ENCODE peak calls at places on chromosomes 13 and 19, in eight cellular contexts. Y is AG04449, N is OCI-LY7, K is glutamatergic neuron, R is astrocyte of the spinal cord, J is right atrium auricular region, X is RWPE1, P is Peyer's patch. H is an unnamed sample.

GRCh38 chr19:13956365-13956744 is 4.0 kb downstream of the DCAF15 start:
- DNase-seq in P (no peak), Y (no peak), N (no peak), J (no peak), R (no peak), X (no peak), K (no peak), H (no peak)

GRCh38 chr19:4916292-4917082 is 7.2 kb downstream of the UHRF1 start:
- DNase-seq in N (no peak), J (no peak), R (no peak), P (no peak), X (no peak), Y (no peak), K (no peak), H (peak)

GRCh38 chr19:33488826-33489225 is 32.8 kb downstream of the PEPD start:
- DNase-seq in J (no peak), N (no peak), K (no peak), P (peak), X (no peak), R (no peak), Y (no peak), H (no peak)

GRCh38 chr13:41411536-41411935 is 45.8 kb upstream of the RGCC start:
- DNase-seq in J (no peak), Y (peak), P (no peak), K (no peak), R (peak), N (peak), X (peak), H (no peak)

GRCh38 chr19:52170304-52170703 is 1.1 kb downstream of the ZNF836 start:
- DNase-seq in P (no peak), Y (no peak), X (no peak), J (no peak), R (no peak), N (no peak), K (no peak), H (no peak)

GRCh38 chr13:86563308-86563707 is 764.1 kb upstream of the SLITRK6 start:
- DNase-seq in X (peak), J (no peak), R (peak), P (no peak), K (no peak), Y (no peak), N (no peak), H (no peak)

GRCh38 chr19:43798546-43799409 is 3.5 kb downstream of the LYPD5 start:
- DNase-seq in Y (no peak), K (no peak), J (no peak), X (peak), N (no peak), R (no peak), P (peak), H (no peak)

GRCh38 chr19:48735031-48735615 is 5.3 kb downstream of the RASIP1 start:
- DNase-seq in J (no peak), R (peak), Y (no peak), N (no peak), K (peak), P (peak), X (no peak), H (no peak)

GRCh38 chr13:73329355-73329754 is 270.6 kb downstream of the KLF5 start:
- DNase-seq in R (no peak), P (no peak), X (no peak), J (no peak), N (no peak), Y (no peak), K (no peak), H (no peak)

GRCh38 chr13:96650301-96650886 is 343.9 kb downstream of the OXGR1 start:
- DNase-seq in X (no peak), K (no peak), N (no peak), R (peak), P (no peak), J (no peak), Y (no peak), H (peak)

GRCh38 chr19:14476663-14477401 is 1.7 kb upstream of the PTGER1 start:
- DNase-seq in K (peak), X (peak), P (no peak), J (peak), N (peak), Y (no peak), R (peak), H (peak)

GRCh38 chr19:51690359-51691121 is 2.6 kb upstream of the SPACA6 start:
- DNase-seq in X (no peak), N (peak), R (peak), Y (no peak), J (peak), K (peak), P (peak), H (peak)

GRCh38 chr13:49097374-49097773 is 121.7 kb downstream of the FNDC3A start:
- DNase-seq in R (peak), P (no peak), X (peak), K (no peak), J (no peak), N (no peak), Y (peak), H (no peak)

GRCh38 chr19:38667552-38668205 is 20.2 kb downstream of the ACTN4 start:
- DNase-seq in Y (no peak), R (peak), N (no peak), P (no peak), J (no peak), K (no peak), X (no peak), H (no peak)

GRCh38 chr13:51000576-51001260 is 91.1 kb downstream of the RNASEH2B start:
- DNase-seq in Y (no peak), R (peak), X (peak), P (no peak), K (no peak), N (no peak), J (peak), H (no peak)

GRCh38 chr19:4120933-4121612 is 2.8 kb downstream of the MAP2K2 start:
- DNase-seq in P (no peak), Y (no peak), K (no peak), N (no peak), X (no peak), J (no peak), R (no peak), H (no peak)

GRCh38 chr19:14473073-14473790 is 1.9 kb downstream of the PTGER1 start:
- DNase-seq in P (no peak), K (peak), J (no peak), Y (no peak), R (no peak), N (no peak), X (no peak), H (peak)

GRCh38 chr13:45847554-45848224 is 3.9 kb downstream of the SIAH3 start:
- DNase-seq in J (no peak), N (no peak), Y (no peak), R (no peak), P (no peak), K (no peak), X (no peak), H (no peak)

GRCh38 chr19:4519521-4520277 is 1.4 kb upstream of the PLIN4 start:
- DNase-seq in Y (no peak), X (peak), R (no peak), N (no peak), J (no peak), K (no peak), P (no peak), H (no peak)

GRCh38 chr19:48490980-48491792 is 20.4 kb downstream of the LMTK3 start:
- DNase-seq in Y (no peak), X (peak), N (peak), P (peak), R (no peak), K (no peak), J (no peak), H (peak)

GRCh38 chr19:45955905-45956608 is 17.6 kb downstream of the NOVA2 start:
- DNase-seq in Y (no peak), N (no peak), R (peak), P (no peak), X (peak), K (peak), J (peak), H (no peak)

GRCh38 chr13:69793803-69794453 is 313.7 kb upstream of the ATXN8OS start:
- DNase-seq in K (no peak), N (no peak), J (no peak), X (no peak), Y (no peak), R (no peak), P (no peak), H (no peak)

GRCh38 chr13:70844391-70845108 is 736.3 kb upstream of the KLHL1 start:
- DNase-seq in K (no peak), R (no peak), P (peak), Y (no peak), N (no peak), X (no peak), J (no peak), H (no peak)

GRCh38 chr19:55490478-55491436 is 2.5 kb downstream of the SSC5D start:
- DNase-seq in Y (no peak), X (no peak), N (no peak), J (no peak), P (no peak), R (no peak), K (no peak), H (no peak)

GRCh38 chr13:109412232-109412935 is 374.0 kb downstream of the IRS2 start:
- DNase-seq in N (no peak), Y (no peak), R (peak), K (peak), J (no peak), X (peak), P (peak), H (no peak)

GRCh38 chr13:33728271-33729037 is 89.5 kb upstream of the RFC3 start:
- DNase-seq in Y (no peak), R (no peak), N (peak), J (peak), P (no peak), K (no peak), X (peak), H (peak)

GRCh38 chr13:43908156-43909126 is 28.7 kb downstream of the LACC1 start:
- DNase-seq in P (no peak), J (no peak), R (peak), Y (peak), X (peak), K (no peak), N (peak), H (peak)

GRCh38 chr13:36328821-36329220 is 17.4 kb downstream of the SPART start:
- DNase-seq in P (no peak), R (no peak), Y (no peak), N (no peak), X (no peak), K (no peak), J (no peak), H (no peak)

GRCh38 chr13:29507356-29507755 is 88.1 kb downstream of the SLC7A1 start:
- DNase-seq in N (no peak), K (no peak), X (no peak), P (no peak), R (no peak), J (no peak), Y (no peak), H (no peak)

GRCh38 chr13:38872693-38873092 is 117.9 kb downstream of the STOML3 start:
- DNase-seq in X (no peak), K (peak), Y (no peak), R (peak), P (no peak), N (peak), J (no peak), H (peak)

GRCh38 chr19:7224205-7224833 is 69.9 kb downstream of the INSR start:
- DNase-seq in K (no peak), P (no peak), R (no peak), J (peak), Y (no peak), X (no peak), N (no peak), H (no peak)

GRCh38 chr13:67328895-67329294 is 98.8 kb upstream of the PCDH9 start:
- DNase-seq in P (no peak), N (no peak), R (no peak), Y (no peak), K (no peak), J (no peak), X (no peak), H (no peak)

GRCh38 chr19:56960959-56961622 is 120.6 kb upstream of the PEG3 start:
- DNase-seq in P (no peak), R (no peak), N (no peak), X (no peak), Y (no peak), K (no peak), J (no peak), H (no peak)

GRCh38 chr19:56966697-56967299 is 126.3 kb upstream of the PEG3 start:
- DNase-seq in J (no peak), Y (no peak), P (no peak), X (no peak), K (no peak), N (no peak), R (no peak), H (no peak)

GRCh38 chr19:56966225-56966696 is 125.7 kb upstream of the PEG3 start:
- DNase-seq in K (peak), J (no peak), R (no peak), P (no peak), X (no peak), N (no peak), Y (no peak), H (no peak)

GRCh38 chr19:56969726-56970125 is 129.2 kb upstream of the PEG3 start:
- DNase-seq in P (no peak), R (no peak), K (no peak), Y (no peak), N (no peak), J (no peak), X (no peak), H (no peak)

DNA sequence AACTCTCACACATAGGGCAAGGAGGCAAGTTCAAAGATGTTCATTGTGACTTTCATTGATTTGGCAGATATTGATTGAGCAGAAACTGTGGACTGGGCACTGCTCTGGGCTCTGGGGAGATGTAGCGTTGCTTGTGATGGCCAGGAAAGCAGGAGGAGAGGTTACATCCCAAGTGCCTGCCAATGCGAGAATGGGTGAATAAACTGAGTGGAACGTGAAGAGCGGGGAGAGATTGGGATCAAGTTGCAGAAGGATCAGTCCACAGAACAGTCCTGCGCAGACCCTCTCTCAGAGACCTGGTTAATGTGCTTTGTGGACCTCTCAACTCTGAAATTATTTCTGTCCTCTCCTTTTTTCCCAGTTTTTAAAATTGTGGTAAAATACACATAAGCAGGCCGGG is 124.0 kb upstream of the PEG3 start:
- DNase-seq in P (no peak), J (no peak), X (no peak), N (no peak), R (no peak), K (no peak), Y (no peak), H (no peak)
- TF ChIP-seq CTCF in P (no peak), J (no peak), X (no peak), N (no peak), R (no peak), K (no peak), Y (no peak), H (no peak)

DNA sequence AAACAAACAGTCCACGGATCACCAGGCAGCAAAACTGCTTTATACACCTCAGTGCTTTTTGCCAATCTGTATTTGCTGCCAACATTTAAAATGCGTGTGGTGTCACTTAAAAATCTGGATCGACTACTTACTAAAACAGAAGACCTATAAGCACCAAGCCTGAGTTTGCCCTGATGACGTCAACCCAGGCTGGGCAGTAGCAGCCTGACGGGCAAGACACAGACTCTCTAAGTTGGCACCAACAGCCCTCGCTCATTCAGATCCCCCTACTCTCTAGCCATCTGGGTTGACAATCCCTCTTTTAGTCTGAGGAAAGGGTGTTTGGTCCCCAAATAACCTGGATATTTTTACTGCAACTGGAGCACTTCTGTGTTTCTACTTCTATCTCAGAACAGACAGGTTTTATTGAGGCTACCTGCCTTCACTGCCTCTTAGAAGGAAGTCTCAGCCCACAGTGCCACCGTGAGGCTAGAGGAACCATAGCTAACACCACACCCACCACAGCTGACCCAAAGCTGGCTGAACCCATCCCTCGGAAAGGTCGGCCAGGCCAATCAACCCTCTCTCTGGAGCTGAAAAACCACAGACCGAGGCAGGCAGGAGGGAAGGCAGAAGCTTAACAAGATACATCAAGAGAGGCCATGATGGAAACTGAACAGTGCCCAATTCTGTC is 6.9 kb downstream of the SUGP2 start:
- DNase-seq in K (no peak), Y (no peak), X (no peak), P (no peak), R (no peak), J (no peak), N (peak), H (no peak)
- TF ChIP-seq CTCF in K (no peak), Y (no peak), X (no peak), P (no peak), R (no peak), J (no peak), N (peak), H (no peak)

DNA sequence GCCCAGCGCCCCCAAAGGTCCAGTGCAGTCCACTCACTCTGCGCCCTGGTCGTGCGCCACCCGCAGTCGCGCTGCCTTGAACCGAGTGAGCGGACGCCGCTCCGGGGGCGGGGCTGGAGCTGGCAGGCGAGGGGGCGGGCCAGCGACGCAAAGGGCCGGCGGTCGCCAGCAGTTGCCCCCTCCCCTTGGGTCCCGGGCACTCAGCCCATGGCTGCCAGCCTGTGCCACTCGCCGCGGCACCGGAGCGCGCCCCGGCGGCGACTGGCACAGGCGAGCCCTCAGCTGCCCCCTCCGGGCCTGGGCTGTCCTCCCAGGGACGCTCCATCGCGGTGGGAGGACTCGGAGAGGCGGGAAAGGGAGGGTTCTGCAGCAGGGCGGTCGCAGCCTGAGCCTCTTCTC is at the start of gene S1PR5:
- DNase-seq in K (peak), J (no peak), X (no peak), Y (no peak), N (no peak), P (no peak), R (no peak), H (peak)
- TF ChIP-seq CTCF in K (no peak), J (no peak), X (no peak), Y (no peak), N (no peak), P (no peak), R (no peak), H (no peak)

GRCh38 chr13:21909331-21909730 is 238.5 kb downstream of the FGF9 start:
- DNase-seq in Y (no peak), P (no peak), K (no peak), N (no peak), X (peak), J (no peak), R (no peak), H (no peak)

GRCh38 chr13:21917046-21918010 is 246.5 kb downstream of the FGF9 start:
- DNase-seq in Y (no peak), N (no peak), K (no peak), P (no peak), R (no peak), J (no peak), X (no peak), H (no peak)

GRCh38 chr13:21911916-21912315 is 241.0 kb downstream of the FGF9 start:
- DNase-seq in K (no peak), P (no peak), R (no peak), Y (no peak), J (no peak), X (no peak), N (no peak), H (no peak)

GRCh38 chr13:21913010-21913409 is 242.1 kb downstream of the FGF9 start:
- DNase-seq in N (no peak), R (no peak), K (peak), J (no peak), Y (no peak), X (no peak), P (no peak), H (no peak)
- TF ChIP-seq CTCF in N (peak), R (no peak), K (peak), J (no peak), Y (no peak), X (no peak), P (no peak), H (no peak)

H was measured in GM13977.